ENCODE peak calls at places on chromosomes 4 and X, in seven cellular contexts. G is sigmoid colon, H is breast epithelium, R is HepG2, K is endothelial cell of umbilical vein, X is suprapubic skin, Y is transverse colon. D is an unnamed sample.
A peak's percentile ranks its signal among the peaks of the same experiment; 100 is the strongest.

GRCh38 chr4:48913346-48913745 is 6.8 kb upstream of the OCIAD2 start:
- DNase-seq in G (peak; percentile 89), H (no peak), R (no peak), K (peak; percentile 92), X (no peak), Y (no peak), D (no peak)

GRCh38 chr4:168076989-168077725 is 15.2 kb upstream of the ANXA10 start:
- DNase-seq in G (no peak), H (no peak), R (peak; percentile 44), K (peak; percentile 81), X (no peak), Y (peak; percentile 32), D (no peak)

GRCh38 chr4:127533028-127533700 is 99.6 kb upstream of the INTU start:
- DNase-seq in G (peak; percentile 79), H (no peak), R (no peak), K (peak; percentile 39), X (no peak), Y (peak; percentile 8), D (no peak)

GRCh38 chrX:102712967-102713677 is 874 bp downstream of the GPRASP2 start:
- DNase-seq in G (peak; percentile 88), H (peak; percentile 53), R (no peak), K (peak; percentile 58), X (no peak), Y (peak; percentile 55), D (peak; percentile 19)

GRCh38 chr4:181968371-181968770 is 274.8 kb upstream of the TENM3 start:
- DNase-seq in G (no peak), H (no peak), R (no peak), K (no peak), X (no peak), Y (no peak), D (no peak)

GRCh38 chrX:145393702-145394235 is 146.5 kb downstream of the SPANXN1 start:
- DNase-seq in G (no peak), H (no peak), R (no peak), K (no peak), X (no peak), Y (no peak), D (no peak)

GRCh38 chrX:96684339-96685204 is at the start of gene DIAPH2:
- DNase-seq in G (peak; percentile 85), H (peak; percentile 53), R (peak; percentile 78), K (peak; percentile 76), X (peak; percentile 87), Y (peak; percentile 87), D (peak; percentile 18)

GRCh38 chr4:147596377-147596776 is 20.8 kb upstream of the TMEM184C start:
- DNase-seq in G (no peak), H (no peak), R (no peak), K (peak; percentile 11), X (no peak), Y (no peak), D (no peak)

GRCh38 chrX:44244008-44244407 is 99.5 kb downstream of the EFHC2 start:
- DNase-seq in G (no peak), H (no peak), R (no peak), K (peak; percentile 34), X (no peak), Y (no peak), D (no peak)

GRCh38 chr4:128880662-128881061 is 71.2 kb downstream of the JADE1 start:
- DNase-seq in G (no peak), H (no peak), R (no peak), K (no peak), X (no peak), Y (no peak), D (no peak)

GRCh38 chr4:123674752-123675151 is 278.2 kb downstream of the SPRY1 start:
- DNase-seq in G (no peak), H (no peak), R (no peak), K (no peak), X (no peak), Y (no peak), D (no peak)

GRCh38 chr4:123843137-123843536 is 446.5 kb downstream of the SPRY1 start:
- DNase-seq in G (no peak), H (no peak), R (no peak), K (no peak), X (no peak), Y (no peak), D (no peak)

GRCh38 chrX:154542723-154543424 is 3.8 kb downstream of the G6PD start:
- DNase-seq in G (no peak), H (no peak), R (peak; percentile 42), K (no peak), X (no peak), Y (no peak), D (no peak)

GRCh38 chrX:154547245-154548027 is at the start of gene IKBKG:
- DNase-seq in G (peak; percentile 96), H (peak; percentile 83), R (peak; percentile 77), K (peak; percentile 91), X (peak; percentile 94), Y (peak; percentile 92), D (peak; percentile 81)

GRCh38 chrX:154545673-154546274 is 872 bp downstream of the G6PD start:
- DNase-seq in G (no peak), H (no peak), R (no peak), K (no peak), X (no peak), Y (no peak), D (no peak)

GRCh38 chrX:154546354-154547244 is at the start of gene G6PD:
- DNase-seq in G (no peak), H (peak; percentile 70), R (peak; percentile 43), K (peak; percentile 51), X (no peak), Y (peak; percentile 83), D (peak; percentile 78)

GRCh38 chrX:154544885-154545284 is 1.8 kb downstream of the G6PD start:
- DNase-seq in G (no peak), H (no peak), R (no peak), K (no peak), X (no peak), Y (no peak), D (no peak)
- TF ChIP-seq POLR2A in G (no peak), H (no peak), R (no peak), K (no peak), X (no peak), Y (no peak), D (no peak)

GRCh38 chr4:78325244-78326187 is 226.1 kb upstream of the ANXA3 start:
- DNase-seq in G (no peak), H (no peak), R (no peak), K (no peak), X (no peak), Y (peak; percentile 42), D (no peak)
- TF ChIP-seq POLR2AphosphoS5 in G (no peak), H (no peak), R (no peak), K (no peak), X (no peak), Y (no peak), D (no peak)

DNA sequence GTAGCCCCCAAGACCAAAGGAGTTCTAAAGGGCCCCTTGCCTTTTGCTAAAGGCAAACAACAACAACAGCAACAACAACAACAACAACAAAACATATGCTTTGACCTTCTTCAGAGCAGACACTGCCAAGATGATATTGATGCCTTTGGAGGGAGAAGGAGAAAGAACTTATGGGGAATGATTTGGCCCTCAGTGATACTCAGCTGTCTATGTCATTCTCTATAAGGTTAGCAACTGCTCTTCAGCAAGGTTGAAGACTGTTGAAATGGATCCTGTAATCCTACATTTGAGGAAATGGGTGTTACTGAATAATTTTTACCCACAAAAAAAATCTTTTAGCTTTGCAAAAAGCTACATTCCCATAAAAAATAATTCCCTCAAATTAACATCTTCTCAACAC is 72.5 kb downstream of the PRPS1 start:
- DNase-seq in G (no peak), H (no peak), R (no peak), K (no peak), X (no peak), Y (no peak), D (no peak)
- TF ChIP-seq POLR2A in G (no peak), H (no peak), R (no peak), K (no peak), X (no peak), Y (no peak), D (no peak)

GRCh38 chr4:188016754-188017153 is 21.2 kb downstream of the ZFP42 start:
- DNase-seq in G (no peak), H (no peak), R (no peak), K (no peak), X (no peak), Y (no peak), D (no peak)
- TF ChIP-seq POLR2AphosphoS5 in G (no peak), H (no peak), R (no peak), K (no peak), X (no peak), Y (no peak), D (no peak)

GRCh38 chr4:74793757-74794340 is 474 bp downstream of the BTC start:
- DNase-seq in G (peak; percentile 81), H (peak; percentile 61), R (peak; percentile 3), K (peak; percentile 26), X (no peak), Y (peak; percentile 79), D (no peak)
- TF ChIP-seq POLR2A in G (no peak), H (no peak), R (no peak), K (no peak), X (no peak), Y (peak; percentile 60), D (no peak)

GRCh38 chr4:118955515-118955914 is 66.9 kb downstream of the SYNPO2 start:
- DNase-seq in G (no peak), H (no peak), R (no peak), K (no peak), X (no peak), Y (no peak), D (no peak)
- TF ChIP-seq POLR2AphosphoS5 in G (no peak), H (no peak), R (no peak), K (no peak), X (no peak), Y (no peak), D (no peak)

D was measured in GM12892.